ENCODE peak calls at places on chromosomes 6 and 20, in seven cellular contexts. One of them, this sample, is unnamed.

GRCh38 chr6:160264213-160264612 is 5.6 kb upstream of the SLC22A2 start:
- DNase-seq in WERI-Rb-1: no peak
- DNase-seq in left ventricle myocardium inferior: no peak
- DNase-seq in fibroblast of lung: no peak
- DNase-seq in colonic mucosa: no peak
- DNase-seq in HepG2: no peak
- DNase-seq in heart left ventricle: no peak
- DNase-seq in this sample: no peak

GRCh38 chr6:140857734-140858380 is 1274.9 kb upstream of the GJE1 start:
- DNase-seq in WERI-Rb-1: no peak
- DNase-seq in left ventricle myocardium inferior: no peak
- DNase-seq in fibroblast of lung: peak; percentile 99
- DNase-seq in colonic mucosa: no peak
- DNase-seq in HepG2: no peak
- DNase-seq in heart left ventricle: no peak
- DNase-seq in this sample: peak; percentile 77

GRCh38 chr20:3040086-3040485 is 3.3 kb upstream of the GNRH2 start:
- DNase-seq in WERI-Rb-1: no peak
- DNase-seq in left ventricle myocardium inferior: no peak
- DNase-seq in fibroblast of lung: no peak
- DNase-seq in colonic mucosa: no peak
- DNase-seq in HepG2: no peak
- DNase-seq in heart left ventricle: no peak
- DNase-seq in this sample: no peak

GRCh38 chr6:148885920-148886845 is 139.4 kb downstream of the UST start:
- DNase-seq in WERI-Rb-1: peak; percentile 33
- DNase-seq in left ventricle myocardium inferior: no peak
- DNase-seq in fibroblast of lung: no peak
- DNase-seq in colonic mucosa: no peak
- DNase-seq in HepG2: no peak
- DNase-seq in heart left ventricle: no peak
- DNase-seq in this sample: no peak

GRCh38 chr6:19838442-19839236 is 1.5 kb downstream of the ID4 start:
- DNase-seq in WERI-Rb-1: peak; percentile 66
- DNase-seq in left ventricle myocardium inferior: no peak
- DNase-seq in fibroblast of lung: peak; percentile 12
- DNase-seq in colonic mucosa: peak; percentile 40
- DNase-seq in HepG2: peak; percentile 95
- DNase-seq in heart left ventricle: peak; percentile 65
- DNase-seq in this sample: no peak

GRCh38 chr6:137745321-137745720 is 121.7 kb upstream of the TNFAIP3 start:
- DNase-seq in WERI-Rb-1: no peak
- DNase-seq in left ventricle myocardium inferior: no peak
- DNase-seq in fibroblast of lung: no peak
- DNase-seq in colonic mucosa: no peak
- DNase-seq in HepG2: no peak
- DNase-seq in heart left ventricle: no peak
- DNase-seq in this sample: no peak

GRCh38 chr6:122400121-122400450 is 634 bp downstream of the HSF2 start:
- DNase-seq in WERI-Rb-1: peak; percentile 21
- DNase-seq in left ventricle myocardium inferior: peak; percentile 25
- DNase-seq in fibroblast of lung: peak; percentile 8
- DNase-seq in colonic mucosa: no peak
- DNase-seq in HepG2: peak; percentile 4
- DNase-seq in heart left ventricle: no peak
- DNase-seq in this sample: no peak

GRCh38 chr20:48157970-48158369 is 372.7 kb upstream of the SULF2 start:
- DNase-seq in WERI-Rb-1: peak; percentile 41
- DNase-seq in left ventricle myocardium inferior: no peak
- DNase-seq in fibroblast of lung: no peak
- DNase-seq in colonic mucosa: no peak
- DNase-seq in HepG2: no peak
- DNase-seq in heart left ventricle: no peak
- DNase-seq in this sample: no peak

GRCh38 chr6:152557502-152557901 is 79.7 kb downstream of the SYNE1 start:
- DNase-seq in WERI-Rb-1: no peak
- DNase-seq in left ventricle myocardium inferior: no peak
- DNase-seq in fibroblast of lung: no peak
- DNase-seq in colonic mucosa: no peak
- DNase-seq in HepG2: no peak
- DNase-seq in heart left ventricle: no peak
- DNase-seq in this sample: no peak

GRCh38 chr6:127637830-127638229 is 60.9 kb downstream of the C6orf58 start:
- DNase-seq in WERI-Rb-1: no peak
- DNase-seq in left ventricle myocardium inferior: no peak
- DNase-seq in fibroblast of lung: peak; percentile 41
- DNase-seq in colonic mucosa: no peak
- DNase-seq in HepG2: no peak
- DNase-seq in heart left ventricle: no peak
- DNase-seq in this sample: no peak

GRCh38 chr6:53033764-53034163 is 31.4 kb upstream of the FBXO9 start:
- DNase-seq in WERI-Rb-1: no peak
- DNase-seq in left ventricle myocardium inferior: no peak
- DNase-seq in fibroblast of lung: peak; percentile 85
- DNase-seq in colonic mucosa: no peak
- DNase-seq in HepG2: no peak
- DNase-seq in heart left ventricle: no peak
- DNase-seq in this sample: no peak

GRCh38 chr20:57195023-57195758 is 71.2 kb downstream of the BMP7 start:
- DNase-seq in WERI-Rb-1: no peak
- DNase-seq in left ventricle myocardium inferior: no peak
- DNase-seq in fibroblast of lung: no peak
- DNase-seq in colonic mucosa: no peak
- DNase-seq in HepG2: no peak
- DNase-seq in heart left ventricle: no peak
- DNase-seq in this sample: no peak

GRCh38 chr20:24379116-24379927 is 90.1 kb upstream of the SYNDIG1 start:
- DNase-seq in WERI-Rb-1: no peak
- DNase-seq in left ventricle myocardium inferior: peak; percentile 24
- DNase-seq in fibroblast of lung: peak; percentile 69
- DNase-seq in colonic mucosa: no peak
- DNase-seq in HepG2: no peak
- DNase-seq in heart left ventricle: peak; percentile 66
- DNase-seq in this sample: peak; percentile 73

GRCh38 chr6:108464506-108465084 is 96.1 kb upstream of the FOXO3 start:
- DNase-seq in WERI-Rb-1: no peak
- DNase-seq in left ventricle myocardium inferior: no peak
- DNase-seq in fibroblast of lung: no peak
- DNase-seq in colonic mucosa: no peak
- DNase-seq in HepG2: peak; percentile 73
- DNase-seq in heart left ventricle: no peak
- DNase-seq in this sample: no peak

GRCh38 chr6:17334265-17334664 is 53.1 kb downstream of the RBM24 start:
- DNase-seq in WERI-Rb-1: no peak
- DNase-seq in left ventricle myocardium inferior: no peak
- DNase-seq in fibroblast of lung: peak; percentile 24
- DNase-seq in colonic mucosa: no peak
- DNase-seq in HepG2: no peak
- DNase-seq in heart left ventricle: no peak
- DNase-seq in this sample: no peak

GRCh38 chr6:132130530-132131298 is 179.5 kb upstream of the CCN2 start:
- DNase-seq in WERI-Rb-1: no peak
- DNase-seq in left ventricle myocardium inferior: peak; percentile 37
- DNase-seq in fibroblast of lung: peak; percentile 85
- DNase-seq in colonic mucosa: no peak
- DNase-seq in HepG2: no peak
- DNase-seq in heart left ventricle: no peak
- DNase-seq in this sample: peak; percentile 56
- TF ChIP-seq CTCF in WERI-Rb-1: no peak
- TF ChIP-seq CTCF in left ventricle myocardium inferior: no peak
- TF ChIP-seq CTCF in fibroblast of lung: no peak
- TF ChIP-seq CTCF in colonic mucosa: no peak
- TF ChIP-seq CTCF in HepG2: no peak
- TF ChIP-seq CTCF in heart left ventricle: no peak
- TF ChIP-seq CTCF in this sample: no peak

DNA sequence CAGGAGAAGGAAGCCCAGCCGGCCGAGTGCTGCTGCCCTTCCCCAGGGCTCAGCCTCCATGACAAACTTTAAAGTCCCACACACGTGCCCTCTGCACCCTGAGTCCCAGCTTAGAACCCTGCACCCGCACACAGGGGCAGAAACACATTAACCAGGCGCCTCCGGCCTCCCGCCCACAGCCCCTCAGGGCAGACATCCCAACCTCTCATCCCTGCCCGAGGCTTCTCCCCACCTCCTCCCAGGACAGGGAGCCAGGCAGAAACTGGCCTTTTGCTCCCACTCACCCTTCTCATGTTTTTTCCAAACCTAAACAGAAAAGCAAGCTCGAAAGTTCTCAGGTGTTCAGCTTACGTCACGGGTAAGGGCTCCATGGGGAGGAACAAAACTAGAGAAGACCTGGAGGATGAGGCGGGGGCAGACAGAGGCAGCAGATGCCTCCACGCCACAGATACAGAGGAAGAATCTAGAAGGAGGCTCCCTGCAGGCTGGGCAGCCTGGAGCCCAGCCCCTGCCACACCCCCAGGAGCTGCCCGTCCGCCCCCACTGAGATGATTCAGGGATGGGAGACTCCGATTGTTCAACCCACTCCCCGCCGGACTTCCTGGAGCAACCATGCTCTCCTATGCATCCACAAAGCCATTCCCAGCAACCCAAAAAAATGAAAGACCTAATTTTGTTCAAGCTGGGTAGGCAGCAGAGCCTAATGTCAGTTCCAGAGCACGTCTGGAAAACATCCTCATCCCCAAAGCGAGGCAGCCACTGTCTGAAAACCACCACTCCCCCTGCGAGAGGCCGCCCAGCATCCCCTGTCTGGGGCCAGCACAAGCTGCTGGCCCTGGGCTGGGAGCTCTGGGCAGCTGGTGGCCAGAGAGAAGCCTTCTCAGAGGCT is 8.8 kb downstream of the KCNQ2 start:
- DNase-seq in WERI-Rb-1: no peak
- DNase-seq in left ventricle myocardium inferior: no peak
- DNase-seq in fibroblast of lung: no peak
- DNase-seq in colonic mucosa: no peak
- DNase-seq in HepG2: no peak
- DNase-seq in heart left ventricle: no peak
- DNase-seq in this sample: no peak
- H3K4me3 ChIP-seq in WERI-Rb-1: no peak overlapping the region
- H3K4me3 ChIP-seq in left ventricle myocardium inferior: no peak overlapping the region
- H3K4me3 ChIP-seq in fibroblast of lung: no peak overlapping the region
- H3K4me3 ChIP-seq in colonic mucosa: no peak overlapping the region
- H3K4me3 ChIP-seq in HepG2: no peak overlapping the region
- H3K4me3 ChIP-seq in heart left ventricle: no peak overlapping the region
- H3K4me3 ChIP-seq in this sample: no peak overlapping the region

GRCh38 chr6:146542881-146543210 is 787 bp upstream of the RAB32 start:
- DNase-seq in WERI-Rb-1: no peak
- DNase-seq in left ventricle myocardium inferior: no peak
- DNase-seq in fibroblast of lung: peak; percentile 49
- DNase-seq in colonic mucosa: no peak
- DNase-seq in HepG2: no peak
- DNase-seq in heart left ventricle: no peak
- DNase-seq in this sample: no peak

GRCh38 chr6:146543940-146544661 is 468 bp downstream of the RAB32 start:
- DNase-seq in WERI-Rb-1: no peak
- DNase-seq in left ventricle myocardium inferior: peak; percentile 30
- DNase-seq in fibroblast of lung: peak; percentile 48
- DNase-seq in colonic mucosa: peak; percentile 60
- DNase-seq in HepG2: peak; percentile 74
- DNase-seq in heart left ventricle: peak; percentile 78
- DNase-seq in this sample: no peak

GRCh38 chr6:146544783-146545182 is 1.1 kb downstream of the RAB32 start:
- DNase-seq in WERI-Rb-1: no peak
- DNase-seq in left ventricle myocardium inferior: no peak
- DNase-seq in fibroblast of lung: peak; percentile 29
- DNase-seq in colonic mucosa: peak; percentile 21
- DNase-seq in HepG2: no peak
- DNase-seq in heart left ventricle: no peak
- DNase-seq in this sample: no peak

GRCh38 chr6:146545608-146546007 is 2.0 kb downstream of the RAB32 start:
- DNase-seq in WERI-Rb-1: no peak
- DNase-seq in left ventricle myocardium inferior: no peak
- DNase-seq in fibroblast of lung: peak; percentile 49
- DNase-seq in colonic mucosa: peak; percentile 22
- DNase-seq in HepG2: no peak
- DNase-seq in heart left ventricle: no peak
- DNase-seq in this sample: peak; percentile 50

GRCh38 chr6:146543211-146543939 is at the start of gene RAB32:
- DNase-seq in WERI-Rb-1: no peak
- DNase-seq in left ventricle myocardium inferior: peak; percentile 94
- DNase-seq in fibroblast of lung: peak; percentile 95
- DNase-seq in colonic mucosa: peak; percentile 94
- DNase-seq in HepG2: peak; percentile 89
- DNase-seq in heart left ventricle: peak; percentile 97
- DNase-seq in this sample: peak; percentile 83
- TF ChIP-seq CTCF in WERI-Rb-1: no peak
- TF ChIP-seq CTCF in left ventricle myocardium inferior: peak; percentile 86
- TF ChIP-seq CTCF in fibroblast of lung: peak; percentile 71
- TF ChIP-seq CTCF in colonic mucosa: peak; percentile 72
- TF ChIP-seq CTCF in HepG2: peak; percentile 74
- TF ChIP-seq CTCF in heart left ventricle: peak; percentile 65
- TF ChIP-seq CTCF in this sample: peak; percentile 52

DNA sequence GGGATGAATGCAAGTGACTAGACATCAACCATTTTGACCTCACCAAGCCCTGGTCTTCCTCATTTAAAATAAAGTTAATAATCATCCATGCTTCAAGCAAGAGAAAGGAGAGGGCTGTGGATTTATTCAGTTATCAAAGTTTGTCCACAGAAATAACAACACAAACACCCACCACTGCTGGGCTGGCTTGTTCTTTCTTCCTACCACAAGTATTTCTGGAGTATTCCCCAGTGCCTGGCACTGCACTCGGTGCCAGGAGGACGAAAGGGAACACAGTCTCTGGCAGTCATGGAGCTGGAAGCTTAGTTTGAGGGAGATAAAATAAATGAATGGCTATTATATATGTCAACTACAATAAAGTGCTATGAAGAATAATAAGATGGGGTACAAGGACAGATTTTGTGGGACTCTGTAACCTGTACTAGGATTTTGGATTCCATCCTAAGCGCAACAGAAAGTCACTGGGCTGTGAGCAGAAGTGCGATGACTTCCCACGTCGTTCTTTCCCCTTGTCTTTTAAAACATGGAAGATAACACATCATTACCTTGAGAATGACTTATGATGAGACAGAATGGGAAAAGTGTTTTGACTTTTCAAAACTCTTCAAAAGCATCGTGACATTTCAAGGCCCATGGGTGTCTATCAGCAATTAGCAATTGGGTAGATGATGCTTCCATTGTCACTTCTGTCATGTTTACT is 74.5 kb upstream of the TRAF3IP2 start:
- DNase-seq in WERI-Rb-1: no peak
- DNase-seq in left ventricle myocardium inferior: no peak
- DNase-seq in fibroblast of lung: no peak
- DNase-seq in colonic mucosa: no peak
- DNase-seq in HepG2: no peak
- DNase-seq in heart left ventricle: no peak
- DNase-seq in this sample: no peak
- H3K4me3 ChIP-seq in WERI-Rb-1: no peak overlapping the region
- H3K4me3 ChIP-seq in left ventricle myocardium inferior: no peak overlapping the region
- H3K4me3 ChIP-seq in fibroblast of lung: no peak overlapping the region
- H3K4me3 ChIP-seq in colonic mucosa: no peak overlapping the region
- H3K4me3 ChIP-seq in HepG2: no peak overlapping the region
- H3K4me3 ChIP-seq in heart left ventricle: no peak overlapping the region
- H3K4me3 ChIP-seq in this sample: no peak overlapping the region

GRCh38 chr20:7989379-7989778 is 30.2 kb downstream of the TMX4 start:
- DNase-seq in WERI-Rb-1: no peak
- DNase-seq in left ventricle myocardium inferior: no peak
- DNase-seq in fibroblast of lung: peak; percentile 10
- DNase-seq in colonic mucosa: no peak
- DNase-seq in HepG2: no peak
- DNase-seq in heart left ventricle: no peak
- DNase-seq in this sample: no peak
- TF ChIP-seq CTCF in WERI-Rb-1: no peak
- TF ChIP-seq CTCF in left ventricle myocardium inferior: no peak
- TF ChIP-seq CTCF in fibroblast of lung: no peak
- TF ChIP-seq CTCF in colonic mucosa: no peak
- TF ChIP-seq CTCF in HepG2: peak; percentile 18
- TF ChIP-seq CTCF in heart left ventricle: no peak
- TF ChIP-seq CTCF in this sample: no peak

This sample was measured in astrocyte of the cerebellum.